ENCODE peak calls at places on chromosome 15, in four cellular contexts. I is IMR-90, T is hepatocyte, C is endothelial cell of umbilical vein. Q is an unnamed sample. For H3K27me3, the result is how much of the 10 kb centered on the place peaks cover.

GRCh38 chr15:90871097-90871715 is 2.8 kb downstream of the FURIN start:
- DNase-seq in I (no peak), T (peak), C (no peak), Q (no peak)

GRCh38 chr15:47705601-47706000 is 11.7 kb upstream of the SEMA6D start:
- DNase-seq in I (no peak), T (no peak), C (no peak), Q (no peak)

GRCh38 chr15:66294157-66294931 is 976 bp downstream of the DIS3L start:
- DNase-seq in I (peak), T (peak), C (peak), Q (peak)

GRCh38 chr15:67828379-67828968 is 3.2 kb downstream of the SKOR1 start:
- DNase-seq in I (no peak), T (no peak), C (no peak), Q (no peak)

GRCh38 chr15:87547470-87548181 is 708.9 kb downstream of the NTRK3 start:
- DNase-seq in I (no peak), T (no peak), C (no peak), Q (no peak)

GRCh38 chr15:48402778-48403177 is 71.5 kb downstream of the DUT start:
- DNase-seq in I (no peak), T (no peak), C (peak), Q (no peak)

GRCh38 chr15:65829150-65829764 is 37.2 kb upstream of the DENND4A start:
- DNase-seq in I (peak), T (peak), C (peak), Q (peak)

GRCh38 chr15:62816342-62817059 is 226.0 kb upstream of the TPM1 start:
- DNase-seq in I (no peak), T (no peak), C (no peak), Q (no peak)

GRCh38 chr15:76190767-76191538 is 120.3 kb downstream of the ETFA start:
- DNase-seq in I (peak), T (peak), C (peak), Q (peak)

GRCh38 chr15:72042865-72043264 is 75.1 kb downstream of the MYO9A start:
- DNase-seq in I (no peak), T (no peak), C (no peak), Q (no peak)

GRCh38 chr15:45454825-45455224 is 67.7 kb downstream of the SLC30A4 start:
- DNase-seq in I (peak), T (peak), C (no peak), Q (peak)

GRCh38 chr15:91885714-91886265 is 32.3 kb downstream of the SLCO3A1 start:
- DNase-seq in I (no peak), T (no peak), C (no peak), Q (no peak)

GRCh38 chr15:97761124-97761523 is 199.4 kb upstream of the ARRDC4 start:
- DNase-seq in I (no peak), T (no peak), C (no peak), Q (no peak)

GRCh38 chr15:78177447-78177873 is 28.3 kb downstream of the IDH3A start:
- DNase-seq in I (no peak), T (peak), C (peak), Q (peak)

GRCh38 chr15:51750942-51751686 is at the start of gene TMOD2:
- DNase-seq in I (peak), T (peak), C (no peak), Q (peak)

GRCh38 chr15:94847325-94847724 is 616.0 kb downstream of the MCTP2 start:
- DNase-seq in I (no peak), T (no peak), C (no peak), Q (no peak)

GRCh38 chr15:41610048-41610447 is 50.2 kb upstream of the MGA start:
- DNase-seq in I (no peak), T (no peak), C (no peak), Q (peak)

GRCh38 chr15:63920504-63921178 is 86.9 kb upstream of the HERC1 start:
- DNase-seq in I (no peak), T (no peak), C (no peak), Q (no peak)

GRCh38 chr15:75809986-75810750 is 33.1 kb upstream of the UBE2Q2 start:
- DNase-seq in I (no peak), T (peak), C (peak), Q (peak)

GRCh38 chr15:79007066-79007465 is 62.2 kb upstream of the CTSH start:
- DNase-seq in I (peak), T (peak), C (peak), Q (peak)

GRCh38 chr15:42010434-42010833 is 10.4 kb downstream of the PLA2G4E start:
- DNase-seq in I (no peak), T (peak), C (no peak), Q (peak)

GRCh38 chr15:66603301-66604179 is 37.7 kb upstream of the LCTL start:
- DNase-seq in I (peak), T (peak), C (peak), Q (peak)

GRCh38 chr15:28125673-28126651 is 26.8 kb upstream of the OCA2 start:
- DNase-seq in I (peak), T (peak), C (peak), Q (peak)

GRCh38 chr15:63851431-63851830 is 17.7 kb upstream of the HERC1 start:
- DNase-seq in I (no peak), T (no peak), C (no peak), Q (no peak)

GRCh38 chr15:70569139-70569717 is 194.1 kb downstream of the UACA start:
- DNase-seq in I (peak), T (peak), C (peak), Q (peak)

GRCh38 chr15:98754283-98755022 is 106.1 kb downstream of the IGF1R start:
- DNase-seq in I (peak), T (no peak), C (peak), Q (no peak)

GRCh38 chr15:33737687-33738606 is 230.3 kb upstream of the CHRM5 start:
- DNase-seq in I (peak), T (peak), C (peak), Q (peak)

GRCh38 chr15:88032787-88033186 is 223.8 kb downstream of the NTRK3 start:
- DNase-seq in I (no peak), T (no peak), C (no peak), Q (no peak)

GRCh38 chr15:99708563-99708962 is 24.7 kb downstream of the LYSMD4 start:
- DNase-seq in I (peak), T (peak), C (peak), Q (peak)

GRCh38 chr15:96341465-96342142 is 11.1 kb downstream of the NR2F2 start:
- DNase-seq in I (no peak), T (no peak), C (peak), Q (no peak)

GRCh38 chr15:96342611-96343528 is 12.4 kb downstream of the NR2F2 start:
- DNase-seq in I (no peak), T (no peak), C (peak), Q (no peak)

GRCh38 chr15:96343529-96344072 is 13.1 kb downstream of the NR2F2 start:
- DNase-seq in I (no peak), T (no peak), C (peak), Q (no peak)

GRCh38 chr15:96340611-96341464 is 10.3 kb downstream of the NR2F2 start:
- DNase-seq in I (peak), T (peak), C (peak), Q (peak)

GRCh38 chr15:96342143-96342466 is 11.6 kb downstream of the NR2F2 start:
- DNase-seq in I (no peak), T (no peak), C (peak), Q (no peak)
- H3K27me3 ChIP-seq in I (under half), T (under half), C (under half), Q (under half)

GRCh38 chr15:35055416-35056105 is 29.5 kb downstream of the NANOGP8 start:
- DNase-seq in I (no peak), T (no peak), C (no peak), Q (no peak)

GRCh38 chr15:35060591-35060990 is 24.5 kb downstream of the NANOGP8 start:
- DNase-seq in I (no peak), T (no peak), C (no peak), Q (no peak)

GRCh38 chr15:35062164-35063099 is 22.7 kb downstream of the NANOGP8 start:
- DNase-seq in I (peak), T (no peak), C (no peak), Q (no peak)

GRCh38 chr15:35061171-35062163 is 23.6 kb downstream of the NANOGP8 start:
- DNase-seq in I (no peak), T (no peak), C (no peak), Q (peak)

GRCh38 chr15:35058534-35059054 is 26.5 kb downstream of the NANOGP8 start:
- DNase-seq in I (no peak), T (no peak), C (no peak), Q (no peak)
- H3K4me2 ChIP-seq in I (no peak), T (no peak), C (no peak), Q (no peak)

GRCh38 chr15:74294010-74294409 is 57.9 kb downstream of the CCDC33 start:
- DNase-seq in I (no peak), T (no peak), C (no peak), Q (no peak)
- H3K27me3 ChIP-seq in I (under half), T (under half), C (under half), Q (under half)

DNA sequence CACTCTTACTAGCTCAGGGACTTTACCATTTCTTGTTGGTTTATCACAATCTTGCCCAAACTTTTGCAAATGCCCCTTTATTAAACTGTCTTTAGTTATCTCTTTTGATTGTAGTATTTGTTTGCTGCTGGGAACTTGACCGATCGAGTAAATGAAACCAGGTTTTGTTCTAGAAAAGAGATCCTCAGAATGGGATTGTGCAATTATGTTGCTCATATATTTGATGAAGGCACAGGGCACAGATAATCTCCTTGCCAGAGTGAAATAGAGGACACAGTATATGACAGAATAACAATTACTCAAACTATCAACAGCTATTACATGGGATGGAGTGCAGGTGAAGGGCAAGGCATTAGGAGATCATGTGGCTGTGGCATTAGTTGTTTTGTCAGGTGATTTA is 216.6 kb upstream of the RASGRP1 start:
- DNase-seq in I (no peak), T (no peak), C (no peak), Q (no peak)
- H3K4me2 ChIP-seq in I (no peak), T (no peak), C (no peak), Q (no peak)

GRCh38 chr15:89749951-89750559 is 994 bp downstream of the MESP1 start:
- DNase-seq in I (no peak), T (no peak), C (peak), Q (peak)

GRCh38 chr15:89749526-89749925 is 1.5 kb downstream of the MESP1 start:
- DNase-seq in I (no peak), T (no peak), C (no peak), Q (no peak)

GRCh38 chr15:89753855-89754254 is 2.8 kb upstream of the MESP1 start:
- DNase-seq in I (no peak), T (no peak), C (no peak), Q (no peak)

GRCh38 chr15:89750560-89751542 is at the start of gene MESP1:
- DNase-seq in I (peak), T (peak), C (peak), Q (peak)

DNA sequence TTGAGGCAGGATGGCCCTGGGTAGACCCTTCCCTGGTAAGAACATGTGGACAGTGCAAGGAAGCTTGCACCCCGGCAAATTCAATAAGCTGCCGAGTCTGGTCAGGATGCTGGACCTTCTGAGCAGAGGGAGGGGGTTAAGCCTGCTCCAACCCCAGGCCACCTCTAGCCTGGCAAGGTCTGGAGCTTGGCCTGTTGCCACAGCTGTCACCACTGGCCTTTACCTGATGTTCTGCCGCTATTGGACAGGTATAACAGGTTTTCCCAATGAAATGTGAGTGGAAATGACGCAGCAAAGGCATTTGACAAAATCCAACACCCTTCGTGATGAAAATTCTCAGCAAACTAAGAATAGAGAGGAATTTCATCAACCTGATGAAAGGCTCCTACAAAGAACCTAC is 699 bp upstream of the MESP1 start:
- DNase-seq in I (no peak), T (no peak), C (no peak), Q (peak)
- H3K27me3 ChIP-seq in I (under half), T (under half), C (under half), Q (under half)

GRCh38 chr15:25763954-25764353 is 99.2 kb downstream of the ATP10A start:
- DNase-seq in I (no peak), T (no peak), C (no peak), Q (no peak)

GRCh38 chr15:25766421-25766820 is 96.7 kb downstream of the ATP10A start:
- DNase-seq in I (no peak), T (no peak), C (no peak), Q (no peak)

GRCh38 chr15:25762015-25762662 is 101.0 kb downstream of the ATP10A start:
- DNase-seq in I (peak), T (no peak), C (no peak), Q (no peak)

GRCh38 chr15:25764980-25765735 is 98.0 kb downstream of the ATP10A start:
- DNase-seq in I (no peak), T (no peak), C (no peak), Q (no peak)

GRCh38 chr15:25763206-25763880 is 99.8 kb downstream of the ATP10A start:
- DNase-seq in I (peak), T (peak), C (no peak), Q (no peak)
- H3K4me2 ChIP-seq in I (no peak), T (no peak), C (no peak), Q (no peak)